ENCODE peak calls at places on chromosomes 16 and 17, in ten cellular contexts. I, N, S, Y, V, U, C, H, Z and P are unnamed samples.

GRCh38 chr16:27246439-27246838 is 22.1 kb downstream of the NSMCE1 start:
- DNase-seq in I (no peak), N (no peak), S (no peak), Y (no peak), V (no peak), U (no peak), C (no peak), H (no peak), Z (no peak), P (no peak)

GRCh38 chr17:44760474-44761308 is 1.9 kb downstream of the ADAM11 start:
- DNase-seq in I (no peak), N (no peak), S (no peak), Y (no peak), V (no peak), U (no peak), C (no peak), H (no peak), Z (no peak), P (no peak)

GRCh38 chr17:29412780-29413565 is 22.8 kb downstream of the TAOK1 start:
- DNase-seq in I (no peak), N (no peak), S (no peak), Y (no peak), V (no peak), U (peak), C (no peak), H (peak), Z (peak), P (peak)

GRCh38 chr17:49990921-49991320 is 4.1 kb downstream of the DLX3 start:
- DNase-seq in I (no peak), N (no peak), S (no peak), Y (no peak), V (no peak), U (no peak), C (no peak), H (no peak), Z (no peak), P (no peak)

GRCh38 chr17:21059761-21060160 is 16.9 kb upstream of the USP22 start:
- DNase-seq in I (no peak), N (no peak), S (no peak), Y (no peak), V (no peak), U (peak), C (no peak), H (no peak), Z (no peak), P (no peak)

GRCh38 chr17:58336456-58337094 is 8.0 kb upstream of the TSPOAP1 start:
- DNase-seq in I (no peak), N (peak), S (no peak), Y (peak), V (no peak), U (no peak), C (no peak), H (peak), Z (no peak), P (no peak)

GRCh38 chr16:49275870-49276269 is 5.8 kb downstream of the CBLN1 start:
- DNase-seq in I (no peak), N (no peak), S (no peak), Y (no peak), V (no peak), U (no peak), C (no peak), H (no peak), Z (no peak), P (no peak)

GRCh38 chr16:1308036-1308976 is 1.1 kb upstream of the UBE2I start:
- DNase-seq in I (no peak), N (no peak), S (peak), Y (no peak), V (no peak), U (peak), C (no peak), H (no peak), Z (peak), P (peak)

GRCh38 chr17:62671553-62671952 is 44.1 kb downstream of the MRC2 start:
- DNase-seq in I (no peak), N (no peak), S (no peak), Y (no peak), V (no peak), U (no peak), C (peak), H (no peak), Z (peak), P (no peak)

GRCh38 chr17:1629647-1630310 is 1.1 kb upstream of the SLC43A2 start:
- DNase-seq in I (peak), N (peak), S (peak), Y (peak), V (no peak), U (peak), C (peak), H (peak), Z (peak), P (peak)

GRCh38 chr17:76255801-76256429 is 9.2 kb upstream of the UBALD2 start:
- DNase-seq in I (no peak), N (no peak), S (no peak), Y (no peak), V (no peak), U (no peak), C (no peak), H (no peak), Z (no peak), P (no peak)

GRCh38 chr16:1890701-1891035 is 18.7 kb upstream of the MEIOB start:
- DNase-seq in I (no peak), N (no peak), S (no peak), Y (no peak), V (no peak), U (no peak), C (no peak), H (no peak), Z (no peak), P (no peak)

GRCh38 chr16:27281285-27281684 is 12.7 kb upstream of the NSMCE1 start:
- DNase-seq in I (no peak), N (no peak), S (peak), Y (no peak), V (no peak), U (no peak), C (no peak), H (no peak), Z (no peak), P (no peak)

GRCh38 chr16:89575247-89576172 is at the start of gene CPNE7:
- DNase-seq in I (peak), N (no peak), S (peak), Y (no peak), V (no peak), U (no peak), C (peak), H (peak), Z (no peak), P (peak)

GRCh38 chr17:21382560-21383495 is 6.7 kb downstream of the KCNJ12 start:
- DNase-seq in I (no peak), N (no peak), S (no peak), Y (no peak), V (no peak), U (no peak), C (no peak), H (no peak), Z (no peak), P (no peak)

GRCh38 chr17:73697872-73698271 is 53.6 kb upstream of the SDK2 start:
- DNase-seq in I (no peak), N (no peak), S (peak), Y (no peak), V (no peak), U (no peak), C (no peak), H (no peak), Z (no peak), P (no peak)

GRCh38 chr16:48906076-48906475 is 296.1 kb upstream of the N4BP1 start:
- DNase-seq in I (peak), N (no peak), S (no peak), Y (no peak), V (no peak), U (no peak), C (no peak), H (no peak), Z (no peak), P (no peak)

GRCh38 chr17:73396429-73397277 is 84.9 kb upstream of the CDC42EP4 start:
- DNase-seq in I (no peak), N (no peak), S (no peak), Y (no peak), V (no peak), U (no peak), C (no peak), H (no peak), Z (no peak), P (no peak)

GRCh38 chr17:33751702-33752065 is 458.6 kb upstream of the ASIC2 start:
- DNase-seq in I (peak), N (no peak), S (peak), Y (no peak), V (no peak), U (no peak), C (no peak), H (peak), Z (no peak), P (no peak)

GRCh38 chr16:4316103-4316731 is 350 bp downstream of the GLIS2 start:
- DNase-seq in I (peak), N (no peak), S (peak), Y (no peak), V (no peak), U (peak), C (peak), H (peak), Z (peak), P (peak)

GRCh38 chr16:4316732-4317461 is 1.0 kb downstream of the GLIS2 start:
- DNase-seq in I (no peak), N (no peak), S (no peak), Y (no peak), V (no peak), U (peak), C (no peak), H (peak), Z (peak), P (no peak)

GRCh38 chr16:4315185-4316102 is at the start of gene GLIS2:
- DNase-seq in I (peak), N (peak), S (peak), Y (peak), V (no peak), U (peak), C (peak), H (peak), Z (peak), P (peak)

GRCh38 chr16:4313563-4314531 is 2.0 kb upstream of the GLIS2 start:
- DNase-seq in I (peak), N (no peak), S (peak), Y (peak), V (no peak), U (no peak), C (peak), H (peak), Z (no peak), P (no peak)

GRCh38 chr16:4314532-4315184 is 1.2 kb upstream of the GLIS2 start:
- DNase-seq in I (peak), N (no peak), S (peak), Y (no peak), V (no peak), U (peak), C (no peak), H (peak), Z (peak), P (peak)
- TF ChIP-seq EZH2 in I (peak), N (peak), S (no peak), Y (peak), V (no peak), U (no peak), C (no peak), H (no peak), Z (no peak), P (no peak)

DNA sequence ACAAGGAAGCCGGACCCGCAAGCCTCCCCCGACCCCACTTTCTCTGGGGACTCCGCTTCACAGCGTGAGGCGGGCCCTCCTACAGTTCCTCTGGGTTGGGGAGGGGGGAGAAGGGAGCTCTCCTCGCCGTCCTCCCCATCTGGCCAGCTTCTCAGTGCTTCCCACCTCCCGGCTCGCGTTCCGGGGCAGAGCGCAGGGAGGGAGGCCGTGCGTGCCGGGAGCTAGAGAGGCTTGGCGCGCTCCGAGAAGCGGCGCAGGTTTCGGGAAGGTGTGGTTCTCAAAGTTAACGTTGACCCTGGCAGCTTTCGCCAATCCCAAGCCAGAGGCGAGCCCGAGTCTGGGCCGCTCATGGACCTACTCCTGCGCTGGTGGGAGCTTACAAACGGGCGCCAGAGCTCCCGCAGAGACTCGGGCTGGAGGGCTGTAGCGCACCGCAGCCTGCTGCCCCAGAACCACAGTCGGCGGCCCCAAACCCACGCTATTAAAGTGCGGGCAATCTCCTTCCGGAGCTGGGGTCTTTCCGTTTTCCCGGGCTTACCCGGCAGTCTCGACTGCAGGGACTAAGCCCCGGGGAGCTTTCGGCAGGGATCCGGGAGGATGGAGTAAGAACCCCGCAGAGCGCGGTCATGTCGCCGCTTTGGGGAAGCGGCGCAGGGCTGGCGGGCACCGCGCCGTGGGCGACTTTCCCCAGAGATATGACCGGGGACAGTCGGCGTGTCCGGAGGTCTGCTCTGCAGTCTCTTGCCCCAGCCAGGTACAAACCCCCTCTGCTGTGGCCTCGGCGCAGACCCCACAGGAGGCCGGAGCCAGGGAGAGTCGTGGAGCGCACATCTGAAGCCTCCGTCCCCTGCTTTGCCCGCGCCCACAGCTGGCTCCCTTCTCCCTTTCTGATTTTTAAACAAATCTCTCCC is 797 bp downstream of the CDH11 start:
- DNase-seq in I (peak), N (no peak), S (peak), Y (no peak), V (no peak), U (no peak), C (no peak), H (peak), Z (peak), P (peak)
- TF ChIP-seq EZH2 in I (no peak), N (no peak), S (peak), Y (no peak), V (peak), U (no peak), C (no peak), H (no peak), Z (no peak), P (no peak)

GRCh38 chr17:48530208-48530886 is 464 bp downstream of the HOXB1 start:
- DNase-seq in I (no peak), N (no peak), S (no peak), Y (no peak), V (no peak), U (no peak), C (no peak), H (no peak), Z (no peak), P (no peak)

GRCh38 chr17:48527742-48528028 is 3.1 kb downstream of the HOXB1 start:
- DNase-seq in I (no peak), N (no peak), S (no peak), Y (no peak), V (no peak), U (no peak), C (no peak), H (no peak), Z (no peak), P (no peak)

GRCh38 chr17:48529191-48529979 is 1.4 kb downstream of the HOXB1 start:
- DNase-seq in I (no peak), N (no peak), S (no peak), Y (no peak), V (no peak), U (no peak), C (no peak), H (no peak), Z (no peak), P (no peak)

GRCh38 chr17:48528153-48528912 is 2.5 kb downstream of the HOXB1 start:
- DNase-seq in I (peak), N (no peak), S (peak), Y (no peak), V (no peak), U (no peak), C (peak), H (no peak), Z (no peak), P (no peak)

GRCh38 chr17:48526986-48527741 is 3.6 kb downstream of the HOXB1 start:
- DNase-seq in I (peak), N (no peak), S (peak), Y (no peak), V (no peak), U (no peak), C (no peak), H (no peak), Z (no peak), P (no peak)
- TF ChIP-seq EZH2 in I (peak), N (no peak), S (peak), Y (no peak), V (no peak), U (no peak), C (no peak), H (no peak), Z (no peak), P (no peak)

DNA sequence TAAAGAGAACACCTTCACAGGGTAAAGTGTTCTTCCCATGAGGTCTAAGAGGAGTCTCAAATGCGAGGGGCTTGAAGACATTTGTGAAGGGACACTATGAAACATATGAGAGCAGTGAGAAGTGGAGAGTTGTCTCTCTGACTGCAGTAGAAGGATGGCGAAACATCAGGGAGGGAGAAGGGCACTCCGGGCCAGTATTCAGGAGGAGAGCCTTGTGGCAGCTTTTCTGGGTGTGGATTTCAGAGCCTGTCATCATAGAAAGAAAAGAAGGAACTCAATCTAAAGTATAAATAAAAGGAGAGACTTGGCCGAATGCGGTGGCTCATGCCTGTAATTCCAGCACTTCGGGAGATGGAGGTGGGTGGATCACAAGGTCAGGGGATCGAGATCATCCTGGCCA is 117.2 kb downstream of the RBFOX1 start:
- DNase-seq in I (no peak), N (no peak), S (no peak), Y (no peak), V (no peak), U (no peak), C (no peak), H (no peak), Z (no peak), P (no peak)
- TF ChIP-seq EZH2 in I (no peak), N (no peak), S (no peak), Y (no peak), V (no peak), U (no peak), C (no peak), H (no peak), Z (no peak), P (no peak)

GRCh38 chr17:81860756-81861568 is 627 bp upstream of the P4HB start:
- DNase-seq in I (peak), N (peak), S (peak), Y (peak), V (peak), U (peak), C (peak), H (peak), Z (peak), P (peak)
- TF ChIP-seq EZH2 in I (no peak), N (peak), S (no peak), Y (no peak), V (peak), U (no peak), C (peak), H (no peak), Z (peak), P (no peak)

GRCh38 chr17:9022553-9023388 is 1.5 kb downstream of the NTN1 start:
- DNase-seq in I (peak), N (no peak), S (peak), Y (no peak), V (no peak), U (no peak), C (no peak), H (peak), Z (peak), P (no peak)

GRCh38 chr17:9021985-9022552 is 759 bp downstream of the NTN1 start:
- DNase-seq in I (peak), N (no peak), S (peak), Y (no peak), V (no peak), U (no peak), C (no peak), H (peak), Z (peak), P (peak)

GRCh38 chr17:9024497-9024896 is 3.2 kb downstream of the NTN1 start:
- DNase-seq in I (peak), N (no peak), S (peak), Y (no peak), V (no peak), U (no peak), C (no peak), H (no peak), Z (no peak), P (no peak)

GRCh38 chr17:9021158-9021984 is at the start of gene NTN1:
- DNase-seq in I (peak), N (peak), S (peak), Y (peak), V (no peak), U (peak), C (peak), H (peak), Z (peak), P (peak)

DNA sequence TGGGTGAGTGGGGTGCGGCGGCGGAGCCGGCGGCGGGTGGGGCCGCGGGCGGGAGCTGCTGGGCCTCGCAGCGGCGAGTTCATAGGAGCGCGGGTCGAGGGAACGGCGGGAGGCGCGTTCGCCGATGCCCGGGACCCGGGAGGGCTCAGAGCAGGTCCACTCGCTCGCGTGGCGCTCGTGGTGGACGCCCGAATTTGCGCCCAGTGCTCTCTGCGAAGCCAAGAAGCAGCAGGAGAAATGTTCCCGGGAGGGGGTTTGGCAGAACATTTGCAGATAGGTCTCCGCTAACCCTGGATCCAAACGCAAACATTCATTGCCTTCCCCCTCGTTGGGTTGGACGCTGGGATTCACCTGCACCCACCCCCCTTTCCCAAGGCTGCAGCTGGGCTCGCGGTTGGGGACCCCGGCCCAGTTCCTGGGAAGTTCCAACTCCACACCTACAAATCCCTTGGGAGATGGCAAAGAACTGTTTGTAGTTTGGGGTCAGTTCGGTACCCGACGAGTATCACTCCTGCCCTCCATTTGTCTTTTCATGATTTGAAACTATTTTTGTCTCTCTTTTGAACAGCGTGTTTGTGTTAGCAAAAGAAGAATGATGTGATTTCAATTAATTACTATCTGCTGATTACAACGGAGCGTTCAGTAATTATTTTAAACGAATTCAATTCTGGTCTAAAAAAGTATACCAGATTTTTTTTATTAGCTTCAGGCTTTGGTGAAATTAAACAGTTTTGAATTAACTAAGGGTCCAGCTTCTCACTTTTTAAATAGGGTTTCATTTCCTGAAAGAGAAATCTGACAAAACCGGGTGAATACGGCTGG is 2.3 kb downstream of the NTN1 start:
- DNase-seq in I (peak), N (no peak), S (peak), Y (no peak), V (no peak), U (no peak), C (no peak), H (peak), Z (no peak), P (no peak)
- TF ChIP-seq EZH2 in I (no peak), N (no peak), S (peak), Y (no peak), V (peak), U (no peak), C (no peak), H (no peak), Z (no peak), P (no peak)

GRCh38 chr16:67013823-67014640 is 14.9 kb upstream of the CBFB start:
- DNase-seq in I (peak), N (peak), S (peak), Y (peak), V (no peak), U (peak), C (peak), H (peak), Z (no peak), P (peak)
- TF ChIP-seq EZH2 in I (peak), N (peak), S (peak), Y (no peak), V (peak), U (no peak), C (no peak), H (no peak), Z (no peak), P (no peak)